ENCODE peak calls at places on chromosomes 12 and 14, in eight cellular contexts. One of them, this sample, is unnamed.

GRCh38 chr12:52434096-52434733 is at the start of gene KRT75:
- DNase-seq in activated CD4-positive, alpha-beta T cell treated with anti-CD3 and anti-CD28 coated beads for 48 hours: no peak
- DNase-seq in NCI-H82: no peak
- DNase-seq in NCI-H187: no peak
- DNase-seq in AG04450: no peak
- DNase-seq in activated T-helper 9 cell treated with anti-CD3 and anti-CD28 coated beads, Interleukin-2, amount 50 U/mL, for 16 hours: no peak
- DNase-seq in retinal pigment epithelial cell: no peak
- DNase-seq in nephron progenitor cell: no peak
- DNase-seq in this sample: no peak

GRCh38 chr12:39314547-39314946 is 128.4 kb downstream of the KIF21A start:
- DNase-seq in activated CD4-positive, alpha-beta T cell treated with anti-CD3 and anti-CD28 coated beads for 48 hours: no peak
- DNase-seq in NCI-H82: no peak
- DNase-seq in NCI-H187: no peak
- DNase-seq in AG04450: no peak
- DNase-seq in activated T-helper 9 cell treated with anti-CD3 and anti-CD28 coated beads, Interleukin-2, amount 50 U/mL, for 16 hours: no peak
- DNase-seq in retinal pigment epithelial cell: no peak
- DNase-seq in nephron progenitor cell: no peak
- DNase-seq in this sample: no peak

GRCh38 chr12:103905730-103906349 is 24.4 kb upstream of the HSP90B1 start:
- DNase-seq in activated CD4-positive, alpha-beta T cell treated with anti-CD3 and anti-CD28 coated beads for 48 hours: no peak
- DNase-seq in NCI-H82: no peak
- DNase-seq in NCI-H187: no peak
- DNase-seq in AG04450: no peak
- DNase-seq in activated T-helper 9 cell treated with anti-CD3 and anti-CD28 coated beads, Interleukin-2, amount 50 U/mL, for 16 hours: no peak
- DNase-seq in retinal pigment epithelial cell: no peak
- DNase-seq in nephron progenitor cell: no peak
- DNase-seq in this sample: no peak

GRCh38 chr14:25136811-25137210 is 86.9 kb upstream of the STXBP6 start:
- DNase-seq in activated CD4-positive, alpha-beta T cell treated with anti-CD3 and anti-CD28 coated beads for 48 hours: no peak
- DNase-seq in NCI-H82: no peak
- DNase-seq in NCI-H187: no peak
- DNase-seq in AG04450: no peak
- DNase-seq in activated T-helper 9 cell treated with anti-CD3 and anti-CD28 coated beads, Interleukin-2, amount 50 U/mL, for 16 hours: no peak
- DNase-seq in retinal pigment epithelial cell: no peak
- DNase-seq in nephron progenitor cell: no peak
- DNase-seq in this sample: no peak

GRCh38 chr14:81165188-81165587 is 55.6 kb downstream of the GTF2A1 start:
- DNase-seq in activated CD4-positive, alpha-beta T cell treated with anti-CD3 and anti-CD28 coated beads for 48 hours: no peak
- DNase-seq in NCI-H82: no peak
- DNase-seq in NCI-H187: no peak
- DNase-seq in AG04450: no peak
- DNase-seq in activated T-helper 9 cell treated with anti-CD3 and anti-CD28 coated beads, Interleukin-2, amount 50 U/mL, for 16 hours: no peak
- DNase-seq in retinal pigment epithelial cell: no peak
- DNase-seq in nephron progenitor cell: no peak
- DNase-seq in this sample: no peak

GRCh38 chr14:80638620-80639215 is 302.8 kb downstream of the CEP128 start:
- DNase-seq in activated CD4-positive, alpha-beta T cell treated with anti-CD3 and anti-CD28 coated beads for 48 hours: no peak
- DNase-seq in NCI-H82: no peak
- DNase-seq in NCI-H187: no peak
- DNase-seq in AG04450: peak; percentile 58
- DNase-seq in activated T-helper 9 cell treated with anti-CD3 and anti-CD28 coated beads, Interleukin-2, amount 50 U/mL, for 16 hours: no peak
- DNase-seq in retinal pigment epithelial cell: peak; percentile 71
- DNase-seq in nephron progenitor cell: no peak
- DNase-seq in this sample: no peak

GRCh38 chr12:57620936-57621496 is 9.8 kb downstream of the ARHGEF25 start:
- DNase-seq in activated CD4-positive, alpha-beta T cell treated with anti-CD3 and anti-CD28 coated beads for 48 hours: no peak
- DNase-seq in NCI-H82: no peak
- DNase-seq in NCI-H187: no peak
- DNase-seq in AG04450: no peak
- DNase-seq in activated T-helper 9 cell treated with anti-CD3 and anti-CD28 coated beads, Interleukin-2, amount 50 U/mL, for 16 hours: no peak
- DNase-seq in retinal pigment epithelial cell: no peak
- DNase-seq in nephron progenitor cell: peak; percentile 37
- DNase-seq in this sample: peak; percentile 23

GRCh38 chr14:49670475-49670874 is 17.5 kb downstream of the POLE2 start:
- DNase-seq in activated CD4-positive, alpha-beta T cell treated with anti-CD3 and anti-CD28 coated beads for 48 hours: no peak
- DNase-seq in NCI-H82: no peak
- DNase-seq in NCI-H187: no peak
- DNase-seq in AG04450: no peak
- DNase-seq in activated T-helper 9 cell treated with anti-CD3 and anti-CD28 coated beads, Interleukin-2, amount 50 U/mL, for 16 hours: no peak
- DNase-seq in retinal pigment epithelial cell: no peak
- DNase-seq in nephron progenitor cell: no peak
- DNase-seq in this sample: no peak

GRCh38 chr12:31574803-31575573 is 15.9 kb downstream of the DENND5B start:
- DNase-seq in activated CD4-positive, alpha-beta T cell treated with anti-CD3 and anti-CD28 coated beads for 48 hours: no peak
- DNase-seq in NCI-H82: no peak
- DNase-seq in NCI-H187: no peak
- DNase-seq in AG04450: no peak
- DNase-seq in activated T-helper 9 cell treated with anti-CD3 and anti-CD28 coated beads, Interleukin-2, amount 50 U/mL, for 16 hours: no peak
- DNase-seq in retinal pigment epithelial cell: no peak
- DNase-seq in nephron progenitor cell: no peak
- DNase-seq in this sample: no peak